ENCODE peak calls at places on chromosomes 13 and 19, in five cellular contexts. One of them, this sample, is unnamed.
A peak's percentile ranks its signal among the peaks of the same experiment; 100 is the strongest.

GRCh38 chr13:41231786-41232185 is 31.6 kb downstream of the MTRF1 start:
- DNase-seq in neuronal stem cell: no peak
- DNase-seq in fibroblast of mammary gland: peak; percentile 21
- DNase-seq in lower leg skin: no peak
- DNase-seq in colonic mucosa: peak; percentile 79
- DNase-seq in this sample: no peak

GRCh38 chr19:35566738-35567137 is 3.3 kb upstream of the ATP4A start:
- DNase-seq in colonic mucosa: no peak
- DNase-seq in neuronal stem cell: no peak
- DNase-seq in fibroblast of mammary gland: no peak
- DNase-seq in lower leg skin: no peak
- DNase-seq in this sample: no peak

GRCh38 chr19:16917401-16917800 is 28.6 kb downstream of the F2RL3 start:
- DNase-seq in fibroblast of mammary gland: no peak
- DNase-seq in neuronal stem cell: no peak
- DNase-seq in lower leg skin: no peak
- DNase-seq in colonic mucosa: no peak
- DNase-seq in this sample: no peak

GRCh38 chr13:112645327-112645914 is 44.4 kb upstream of the ATP11A start:
- DNase-seq in lower leg skin: no peak
- DNase-seq in colonic mucosa: no peak
- DNase-seq in fibroblast of mammary gland: no peak
- DNase-seq in neuronal stem cell: no peak
- DNase-seq in this sample: no peak

GRCh38 chr13:110820311-110820710 is 94.6 kb downstream of the ANKRD10 start:
- DNase-seq in colonic mucosa: no peak
- DNase-seq in lower leg skin: no peak
- DNase-seq in neuronal stem cell: no peak
- DNase-seq in fibroblast of mammary gland: no peak
- DNase-seq in this sample: no peak

GRCh38 chr13:101514695-101515275 is 62.3 kb downstream of the ITGBL1 start:
- DNase-seq in fibroblast of mammary gland: peak; percentile 80
- DNase-seq in neuronal stem cell: peak; percentile 21
- DNase-seq in colonic mucosa: peak; percentile 20
- DNase-seq in lower leg skin: peak; percentile 35
- DNase-seq in this sample: no peak

GRCh38 chr13:76331948-76332712 is 554.1 kb downstream of the KCTD12 start:
- DNase-seq in colonic mucosa: no peak
- DNase-seq in fibroblast of mammary gland: no peak
- DNase-seq in lower leg skin: no peak
- DNase-seq in neuronal stem cell: no peak
- DNase-seq in this sample: no peak

GRCh38 chr19:508204-509150 is 1.2 kb downstream of the TPGS1 start:
- DNase-seq in neuronal stem cell: no peak
- DNase-seq in lower leg skin: no peak
- DNase-seq in fibroblast of mammary gland: no peak
- DNase-seq in colonic mucosa: no peak
- DNase-seq in this sample: no peak

GRCh38 chr19:16078759-16079707 is 2.7 kb downstream of the TPM4 start:
- DNase-seq in fibroblast of mammary gland: peak; percentile 98
- DNase-seq in colonic mucosa: peak; percentile 80
- DNase-seq in lower leg skin: peak; percentile 89
- DNase-seq in neuronal stem cell: no peak
- DNase-seq in this sample: no peak

GRCh38 chr19:50933640-50934039 is 19.2 kb downstream of the KLK5 start:
- DNase-seq in colonic mucosa: no peak
- DNase-seq in fibroblast of mammary gland: peak; percentile 54
- DNase-seq in lower leg skin: peak; percentile 35
- DNase-seq in neuronal stem cell: no peak
- DNase-seq in this sample: no peak

GRCh38 chr19:57192064-57192395 is 730 bp downstream of the ZNF264 start:
- DNase-seq in fibroblast of mammary gland: no peak
- DNase-seq in neuronal stem cell: no peak
- DNase-seq in colonic mucosa: no peak
- DNase-seq in lower leg skin: no peak
- DNase-seq in this sample: no peak

GRCh38 chr19:3450796-3451411 is 29.4 kb downstream of the SMIM24 start:
- DNase-seq in lower leg skin: peak; percentile 66
- DNase-seq in fibroblast of mammary gland: peak; percentile 100
- DNase-seq in neuronal stem cell: no peak
- DNase-seq in colonic mucosa: no peak
- DNase-seq in this sample: no peak

GRCh38 chr13:25977671-25978070 is 74.1 kb downstream of the SHISA2 start:
- DNase-seq in fibroblast of mammary gland: no peak
- DNase-seq in colonic mucosa: no peak
- DNase-seq in lower leg skin: no peak
- DNase-seq in neuronal stem cell: no peak
- DNase-seq in this sample: no peak

GRCh38 chr13:45207319-45207718 is 6.5 kb upstream of the KCTD4 start:
- DNase-seq in fibroblast of mammary gland: no peak
- DNase-seq in colonic mucosa: no peak
- DNase-seq in neuronal stem cell: no peak
- DNase-seq in lower leg skin: no peak
- DNase-seq in this sample: no peak

GRCh38 chr19:55179570-55180484 is at the start of gene SYT5:
- DNase-seq in fibroblast of mammary gland: no peak
- DNase-seq in neuronal stem cell: peak; percentile 58
- DNase-seq in colonic mucosa: peak; percentile 62
- DNase-seq in lower leg skin: no peak
- DNase-seq in this sample: no peak

GRCh38 chr13:93226623-93227279 is at the start of gene GPC6:
- DNase-seq in fibroblast of mammary gland: peak; percentile 94
- DNase-seq in lower leg skin: no peak
- DNase-seq in colonic mucosa: peak; percentile 44
- DNase-seq in neuronal stem cell: peak; percentile 89
- DNase-seq in this sample: peak; percentile 75

GRCh38 chr13:73259061-73259908 is 200.5 kb downstream of the KLF5 start:
- DNase-seq in lower leg skin: no peak
- DNase-seq in fibroblast of mammary gland: no peak
- DNase-seq in colonic mucosa: no peak
- DNase-seq in neuronal stem cell: no peak
- DNase-seq in this sample: no peak

GRCh38 chr13:110415669-110416068 is 108.6 kb downstream of the COL4A2 start:
- DNase-seq in fibroblast of mammary gland: peak; percentile 62
- DNase-seq in colonic mucosa: peak; percentile 19
- DNase-seq in neuronal stem cell: no peak
- DNase-seq in lower leg skin: no peak
- DNase-seq in this sample: no peak

GRCh38 chr13:94620286-94620896 is 18.7 kb downstream of the GPR180 start:
- DNase-seq in colonic mucosa: no peak
- DNase-seq in lower leg skin: no peak
- DNase-seq in neuronal stem cell: peak; percentile 33
- DNase-seq in fibroblast of mammary gland: peak; percentile 40
- DNase-seq in this sample: no peak

GRCh38 chr13:50589651-50590054 is 253.8 kb downstream of the DLEU7 start:
- DNase-seq in colonic mucosa: no peak
- DNase-seq in neuronal stem cell: no peak
- DNase-seq in fibroblast of mammary gland: peak; percentile 95
- DNase-seq in lower leg skin: no peak
- DNase-seq in this sample: no peak

GRCh38 chr13:100096526-100096925 is 7.6 kb downstream of the PCCA start:
- DNase-seq in fibroblast of mammary gland: no peak
- DNase-seq in colonic mucosa: no peak
- DNase-seq in neuronal stem cell: no peak
- DNase-seq in lower leg skin: no peak
- DNase-seq in this sample: no peak

GRCh38 chr19:1360818-1361461 is 22.8 kb upstream of the NDUFS7 start:
- DNase-seq in neuronal stem cell: no peak
- DNase-seq in colonic mucosa: no peak
- DNase-seq in lower leg skin: peak; percentile 47
- DNase-seq in fibroblast of mammary gland: peak; percentile 90
- DNase-seq in this sample: no peak

GRCh38 chr13:60627071-60627686 is 230.2 kb downstream of the TDRD3 start:
- DNase-seq in lower leg skin: no peak
- DNase-seq in neuronal stem cell: peak; percentile 52
- DNase-seq in colonic mucosa: no peak
- DNase-seq in fibroblast of mammary gland: peak; percentile 18
- DNase-seq in this sample: peak; percentile 47

GRCh38 chr19:7506385-7507328 is 9.2 kb upstream of the ZNF358 start:
- DNase-seq in neuronal stem cell: peak; percentile 77
- DNase-seq in lower leg skin: peak; percentile 77
- DNase-seq in colonic mucosa: peak; percentile 96
- DNase-seq in fibroblast of mammary gland: peak; percentile 95
- DNase-seq in this sample: peak; percentile 95

GRCh38 chr13:26067601-26068000 is 15.8 kb upstream of the SHISA2 start:
- DNase-seq in neuronal stem cell: no peak
- DNase-seq in fibroblast of mammary gland: no peak
- DNase-seq in lower leg skin: no peak
- DNase-seq in colonic mucosa: no peak
- DNase-seq in this sample: no peak

GRCh38 chr13:93227906-93228801 is 1.5 kb downstream of the GPC6 start:
- DNase-seq in colonic mucosa: peak; percentile 34
- DNase-seq in fibroblast of mammary gland: peak; percentile 85
- DNase-seq in neuronal stem cell: peak; percentile 89
- DNase-seq in lower leg skin: no peak
- DNase-seq in this sample: peak; percentile 77

GRCh38 chr19:31313291-31314030 is 35.8 kb downstream of the TSHZ3 start:
- DNase-seq in colonic mucosa: no peak
- DNase-seq in lower leg skin: no peak
- DNase-seq in neuronal stem cell: no peak
- DNase-seq in fibroblast of mammary gland: no peak
- DNase-seq in this sample: no peak

GRCh38 chr19:1408300-1409203 is 1.2 kb downstream of the DAZAP1 start:
- DNase-seq in colonic mucosa: peak; percentile 50
- DNase-seq in lower leg skin: no peak
- DNase-seq in fibroblast of mammary gland: peak; percentile 47
- DNase-seq in neuronal stem cell: peak; percentile 35
- DNase-seq in this sample: no peak

GRCh38 chr19:21020298-21021227 is at the start of gene ZNF430:
- DNase-seq in lower leg skin: peak; percentile 97
- DNase-seq in neuronal stem cell: peak; percentile 96
- DNase-seq in fibroblast of mammary gland: peak; percentile 92
- DNase-seq in colonic mucosa: peak; percentile 97
- DNase-seq in this sample: peak; percentile 98

GRCh38 chr19:41795031-41795461 is 1.3 kb upstream of the CEACAM3 start:
- DNase-seq in neuronal stem cell: peak; percentile 30
- DNase-seq in lower leg skin: no peak
- DNase-seq in colonic mucosa: peak; percentile 77
- DNase-seq in fibroblast of mammary gland: peak; percentile 38
- DNase-seq in this sample: peak; percentile 9

GRCh38 chr19:10462557-10462956 is 40.6 kb downstream of the KEAP1 start:
- DNase-seq in lower leg skin: no peak
- DNase-seq in neuronal stem cell: no peak
- DNase-seq in fibroblast of mammary gland: no peak
- DNase-seq in colonic mucosa: no peak
- DNase-seq in this sample: no peak

DNA sequence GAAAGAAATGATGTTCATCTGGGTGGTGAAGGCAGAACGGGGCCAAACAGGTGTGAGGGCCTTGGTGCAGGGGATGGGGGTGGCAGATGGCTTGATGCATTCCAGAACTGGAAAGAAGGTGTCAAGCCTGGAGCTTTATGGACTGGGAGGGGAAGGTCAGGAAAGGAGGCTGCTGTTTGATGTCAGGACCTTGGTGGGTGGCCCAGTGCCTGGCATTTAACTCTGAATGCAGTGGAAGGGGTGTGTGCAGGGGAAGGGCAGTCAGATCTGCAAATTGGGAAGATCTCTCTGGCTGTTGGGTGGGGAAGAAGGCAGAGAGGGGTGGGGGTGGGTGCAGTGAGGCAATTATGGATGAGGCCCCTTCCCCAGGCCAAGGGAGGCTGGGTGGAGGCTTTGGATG is 11.7 kb downstream of the KCTD15 start:
- DNase-seq in fibroblast of mammary gland: no peak
- DNase-seq in neuronal stem cell: no peak
- DNase-seq in lower leg skin: no peak
- DNase-seq in colonic mucosa: no peak
- DNase-seq in this sample: no peak
- H3K4me3 ChIP-seq in fibroblast of mammary gland: no peak overlapping the region
- H3K4me3 ChIP-seq in neuronal stem cell: no peak overlapping the region
- H3K4me3 ChIP-seq in lower leg skin: no peak overlapping the region
- H3K4me3 ChIP-seq in colonic mucosa: no peak overlapping the region
- H3K4me3 ChIP-seq in this sample: no peak overlapping the region

GRCh38 chr19:13120817-13121216 is 2.8 kb downstream of the NACC1 start:
- DNase-seq in lower leg skin: no peak
- DNase-seq in colonic mucosa: no peak
- DNase-seq in fibroblast of mammary gland: peak; percentile 75
- DNase-seq in neuronal stem cell: no peak
- DNase-seq in this sample: no peak
- H3K4me3 ChIP-seq in lower leg skin: no peak overlapping the region
- H3K4me3 ChIP-seq in colonic mucosa: no peak overlapping the region
- H3K4me3 ChIP-seq in fibroblast of mammary gland: peak overlapping the region; percentile 10
- H3K4me3 ChIP-seq in neuronal stem cell: peak overlapping the region; percentile 10
- H3K4me3 ChIP-seq in this sample: peak overlapping the region; percentile 9

GRCh38 chr13:30044932-30045331 is 194.5 kb upstream of the UBL3 start:
- DNase-seq in fibroblast of mammary gland: no peak
- DNase-seq in lower leg skin: no peak
- DNase-seq in neuronal stem cell: no peak
- DNase-seq in colonic mucosa: no peak
- DNase-seq in this sample: no peak

GRCh38 chr13:30049692-30050091 is 199.3 kb upstream of the UBL3 start:
- DNase-seq in colonic mucosa: no peak
- DNase-seq in fibroblast of mammary gland: no peak
- DNase-seq in neuronal stem cell: no peak
- DNase-seq in lower leg skin: no peak
- DNase-seq in this sample: no peak

GRCh38 chr13:30043631-30043925 is 193.2 kb upstream of the UBL3 start:
- DNase-seq in fibroblast of mammary gland: no peak
- DNase-seq in neuronal stem cell: no peak
- DNase-seq in colonic mucosa: peak; percentile 39
- DNase-seq in lower leg skin: no peak
- DNase-seq in this sample: no peak

GRCh38 chr13:30045916-30046704 is 195.7 kb upstream of the UBL3 start:
- DNase-seq in fibroblast of mammary gland: peak; percentile 76
- DNase-seq in neuronal stem cell: no peak
- DNase-seq in lower leg skin: no peak
- DNase-seq in colonic mucosa: no peak
- DNase-seq in this sample: no peak

DNA sequence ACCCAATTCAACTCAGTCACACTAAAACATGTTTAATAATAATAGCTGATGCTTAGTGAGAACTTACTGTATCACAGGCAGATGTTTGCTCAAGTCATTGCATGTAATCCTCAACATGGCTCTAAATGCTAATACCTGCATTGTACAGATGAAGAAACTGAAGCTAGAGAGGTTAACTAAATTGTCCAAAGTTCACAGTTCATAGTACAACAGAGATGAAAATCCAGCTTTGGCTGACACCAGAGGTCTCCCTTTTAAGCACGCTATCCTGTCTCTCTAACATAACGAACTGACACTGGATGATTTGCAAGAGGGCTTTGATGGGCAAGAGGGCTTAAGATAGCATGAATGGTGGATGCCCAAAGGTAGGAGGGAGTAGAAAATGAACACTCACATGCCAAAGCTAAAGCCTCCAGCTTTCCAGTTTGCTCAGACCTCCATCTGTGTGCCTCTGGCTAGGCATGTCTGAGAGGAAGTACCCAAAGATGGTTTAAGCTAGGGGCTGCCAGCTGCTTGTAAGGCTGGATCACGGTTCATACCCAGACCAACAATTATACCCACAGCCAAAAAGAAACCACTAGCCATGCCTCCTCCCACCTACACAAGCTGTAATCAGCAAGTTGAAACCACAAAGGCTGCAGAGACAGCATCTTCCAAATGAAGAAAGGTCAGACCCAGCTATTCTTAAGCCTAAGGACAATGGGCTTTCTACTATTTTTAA is 196.9 kb upstream of the UBL3 start:
- DNase-seq in colonic mucosa: no peak
- DNase-seq in fibroblast of mammary gland: no peak
- DNase-seq in lower leg skin: no peak
- DNase-seq in neuronal stem cell: no peak
- DNase-seq in this sample: no peak
- H3K4me3 ChIP-seq in colonic mucosa: no peak overlapping the region
- H3K4me3 ChIP-seq in fibroblast of mammary gland: no peak overlapping the region
- H3K4me3 ChIP-seq in lower leg skin: no peak overlapping the region
- H3K4me3 ChIP-seq in neuronal stem cell: no peak overlapping the region
- H3K4me3 ChIP-seq in this sample: no peak overlapping the region

GRCh38 chr19:18457478-18458331 is 19.8 kb upstream of the ISYNA1 start:
- DNase-seq in colonic mucosa: no peak
- DNase-seq in neuronal stem cell: no peak
- DNase-seq in lower leg skin: no peak
- DNase-seq in fibroblast of mammary gland: no peak
- DNase-seq in this sample: no peak
- H3K4me3 ChIP-seq in colonic mucosa: no peak overlapping the region
- H3K4me3 ChIP-seq in neuronal stem cell: no peak overlapping the region
- H3K4me3 ChIP-seq in lower leg skin: no peak overlapping the region
- H3K4me3 ChIP-seq in fibroblast of mammary gland: no peak overlapping the region
- H3K4me3 ChIP-seq in this sample: no peak overlapping the region